ENCODE peak calls at places on chromosomes 6 and 20, in seven cellular contexts. L is ascending aorta; E is WTC11; F is Right ventricle myocardium superior; V is T-helper 2 cell; Q is iPS-NIHi11; T is activated CD4-positive, alpha-beta T cell treated with anti-CD3 and anti-CD28 coated beads for 4 hours. U is an unnamed sample.

GRCh38 chr6:95216560-95216959 is 360.8 kb upstream of the MANEA start:
- DNase-seq in L (no peak), E (no peak), F (no peak), V (no peak), Q (no peak), T (no peak), U (no peak)

GRCh38 chr6:80343511-80343910 is 237.0 kb downstream of the BCKDHB start:
- DNase-seq in L (no peak), E (no peak), F (no peak), V (no peak), Q (no peak), T (no peak), U (no peak)

GRCh38 chr6:135909737-135910387 is 58.4 kb downstream of the PDE7B start:
- DNase-seq in L (no peak), E (peak), F (peak), V (no peak), Q (peak), T (peak), U (peak)

GRCh38 chr6:41073968-41074691 is 1.4 kb downstream of the NFYA start:
- DNase-seq in L (no peak), E (no peak), F (no peak), V (no peak), Q (no peak), T (no peak), U (no peak)

GRCh38 chr6:122276637-122277036 is 122.8 kb upstream of the HSF2 start:
- DNase-seq in L (no peak), E (no peak), F (no peak), V (no peak), Q (no peak), T (no peak), U (no peak)

GRCh38 chr6:129938242-129939020 is 77.3 kb upstream of the TMEM244 start:
- DNase-seq in L (no peak), E (no peak), F (no peak), V (no peak), Q (no peak), T (no peak), U (no peak)

GRCh38 chr6:129920103-129920798 is 59.1 kb upstream of the TMEM244 start:
- DNase-seq in L (no peak), E (no peak), F (no peak), V (no peak), Q (no peak), T (no peak), U (no peak)

GRCh38 chr6:151279891-151280290 is 40.1 kb downstream of the AKAP12 start:
- DNase-seq in L (no peak), E (no peak), F (no peak), V (no peak), Q (no peak), T (no peak), U (no peak)

GRCh38 chr6:83252717-83253116 is 59.6 kb downstream of the RWDD2A start:
- DNase-seq in L (no peak), E (no peak), F (no peak), V (no peak), Q (no peak), T (no peak), U (no peak)

GRCh38 chr20:17749979-17750721 is 50.4 kb downstream of the BANF2 start:
- DNase-seq in L (peak), E (no peak), F (peak), V (no peak), Q (no peak), T (no peak), U (no peak)